ENCODE peak calls at places on chromosomes 4 and X, in six cellular contexts. One of them, this sample, is unnamed.
A peak's percentile ranks its signal among the peaks of the same experiment; 100 is the strongest.

GRCh38 chr4:122764808-122765189 is 32.3 kb downstream of the BBS12 start:
- DNase-seq in prostate gland: no peak
- DNase-seq in tibial artery: no peak
- DNase-seq in MM.1S: no peak
- DNase-seq in left ventricle myocardium inferior: no peak
- DNase-seq in hepatocyte: no peak
- DNase-seq in this sample: no peak

GRCh38 chrX:21873063-21873785 is 17.4 kb downstream of the YY2 start:
- DNase-seq in prostate gland: no peak
- DNase-seq in tibial artery: no peak
- DNase-seq in MM.1S: no peak
- DNase-seq in left ventricle myocardium inferior: no peak
- DNase-seq in hepatocyte: no peak
- DNase-seq in this sample: no peak

GRCh38 chr4:7967063-7967440 is 27.4 kb upstream of the AFAP1 start:
- DNase-seq in prostate gland: no peak
- DNase-seq in tibial artery: no peak
- DNase-seq in MM.1S: no peak
- DNase-seq in left ventricle myocardium inferior: no peak
- DNase-seq in hepatocyte: no peak
- DNase-seq in this sample: no peak

GRCh38 chrX:7088968-7089615 is 58.4 kb upstream of the STS start:
- DNase-seq in prostate gland: no peak
- DNase-seq in tibial artery: no peak
- DNase-seq in MM.1S: peak; percentile 27
- DNase-seq in left ventricle myocardium inferior: no peak
- DNase-seq in hepatocyte: peak; percentile 48
- DNase-seq in this sample: peak; percentile 67

GRCh38 chrX:68829594-68830485 is 1.0 kb downstream of the EFNB1 start:
- DNase-seq in prostate gland: no peak
- DNase-seq in tibial artery: no peak
- DNase-seq in MM.1S: no peak
- DNase-seq in left ventricle myocardium inferior: peak; percentile 26
- DNase-seq in hepatocyte: peak; percentile 60
- DNase-seq in this sample: peak; percentile 14

GRCh38 chrX:138858438-138858837 is 146.9 kb upstream of the FGF13 start:
- DNase-seq in prostate gland: no peak
- DNase-seq in tibial artery: no peak
- DNase-seq in MM.1S: no peak
- DNase-seq in left ventricle myocardium inferior: no peak
- DNase-seq in hepatocyte: no peak
- DNase-seq in this sample: no peak

GRCh38 chr4:83929550-83929949 is 393.6 kb downstream of the GPAT3 start:
- DNase-seq in prostate gland: no peak
- DNase-seq in tibial artery: no peak
- DNase-seq in MM.1S: no peak
- DNase-seq in left ventricle myocardium inferior: no peak
- DNase-seq in hepatocyte: no peak
- DNase-seq in this sample: no peak

GRCh38 chr4:7191546-7192251 is 639 bp upstream of the SORCS2 start:
- DNase-seq in prostate gland: no peak
- DNase-seq in tibial artery: peak; percentile 15
- DNase-seq in MM.1S: no peak
- DNase-seq in left ventricle myocardium inferior: no peak
- DNase-seq in hepatocyte: no peak
- DNase-seq in this sample: no peak

GRCh38 chr4:144450526-144450925 is 195.4 kb upstream of the HHIP start:
- DNase-seq in prostate gland: no peak
- DNase-seq in tibial artery: no peak
- DNase-seq in MM.1S: no peak
- DNase-seq in left ventricle myocardium inferior: no peak
- DNase-seq in hepatocyte: no peak
- DNase-seq in this sample: no peak

GRCh38 chr4:2049381-2049780 is 9.7 kb upstream of the NAT8L start:
- DNase-seq in prostate gland: no peak
- DNase-seq in tibial artery: no peak
- DNase-seq in MM.1S: no peak
- DNase-seq in left ventricle myocardium inferior: no peak
- DNase-seq in hepatocyte: no peak
- DNase-seq in this sample: no peak

GRCh38 chrX:9312922-9313867 is 151.7 kb upstream of the TBL1X start:
- DNase-seq in prostate gland: no peak
- DNase-seq in tibial artery: peak; percentile 22
- DNase-seq in MM.1S: peak; percentile 50
- DNase-seq in left ventricle myocardium inferior: peak; percentile 31
- DNase-seq in hepatocyte: peak; percentile 13
- DNase-seq in this sample: peak; percentile 68

GRCh38 chr4:41507292-41507933 is 30.5 kb upstream of the LIMCH1 start:
- DNase-seq in prostate gland: no peak
- DNase-seq in tibial artery: no peak
- DNase-seq in MM.1S: no peak
- DNase-seq in left ventricle myocardium inferior: no peak
- DNase-seq in hepatocyte: no peak
- DNase-seq in this sample: no peak

GRCh38 chr4:13527983-13528822 is 16.1 kb downstream of the NKX3-2 start:
- DNase-seq in prostate gland: no peak
- DNase-seq in tibial artery: no peak
- DNase-seq in MM.1S: peak; percentile 60
- DNase-seq in left ventricle myocardium inferior: no peak
- DNase-seq in hepatocyte: no peak
- DNase-seq in this sample: no peak

GRCh38 chrX:3697701-3698279 is 15.7 kb downstream of the PRKX start:
- DNase-seq in prostate gland: peak; percentile 17
- DNase-seq in tibial artery: peak; percentile 50
- DNase-seq in MM.1S: no peak
- DNase-seq in left ventricle myocardium inferior: peak; percentile 24
- DNase-seq in hepatocyte: peak; percentile 18
- DNase-seq in this sample: no peak

GRCh38 chr4:147108409-147108808 is 162.7 kb upstream of the TTC29 start:
- DNase-seq in prostate gland: no peak
- DNase-seq in tibial artery: no peak
- DNase-seq in MM.1S: no peak
- DNase-seq in left ventricle myocardium inferior: no peak
- DNase-seq in hepatocyte: no peak
- DNase-seq in this sample: no peak

GRCh38 chr4:101420661-101421060 is 73.3 kb upstream of the PPP3CA start:
- DNase-seq in prostate gland: no peak
- DNase-seq in tibial artery: no peak
- DNase-seq in MM.1S: no peak
- DNase-seq in left ventricle myocardium inferior: no peak
- DNase-seq in hepatocyte: no peak
- DNase-seq in this sample: no peak

GRCh38 chrX:57573754-57574153 is 18.1 kb upstream of the ZXDB start:
- DNase-seq in prostate gland: no peak
- DNase-seq in tibial artery: no peak
- DNase-seq in MM.1S: peak; percentile 45
- DNase-seq in left ventricle myocardium inferior: no peak
- DNase-seq in hepatocyte: no peak
- DNase-seq in this sample: no peak

GRCh38 chr4:105451346-105451745 is 22.5 kb downstream of the PPA2 start:
- DNase-seq in prostate gland: no peak
- DNase-seq in tibial artery: no peak
- DNase-seq in MM.1S: peak; percentile 62
- DNase-seq in left ventricle myocardium inferior: no peak
- DNase-seq in hepatocyte: no peak
- DNase-seq in this sample: no peak

GRCh38 chr4:36445485-36445884 is 164.1 kb downstream of the DTHD1 start:
- DNase-seq in prostate gland: no peak
- DNase-seq in tibial artery: no peak
- DNase-seq in MM.1S: no peak
- DNase-seq in left ventricle myocardium inferior: no peak
- DNase-seq in hepatocyte: no peak
- DNase-seq in this sample: no peak

GRCh38 chrX:103017542-103017941 is 46.4 kb downstream of the BEX1 start:
- DNase-seq in prostate gland: no peak
- DNase-seq in tibial artery: no peak
- DNase-seq in MM.1S: no peak
- DNase-seq in left ventricle myocardium inferior: no peak
- DNase-seq in hepatocyte: no peak
- DNase-seq in this sample: no peak

GRCh38 chrX:70421618-70422017 is 1.5 kb upstream of the GDPD2 start:
- DNase-seq in prostate gland: no peak
- DNase-seq in tibial artery: no peak
- DNase-seq in MM.1S: no peak
- DNase-seq in left ventricle myocardium inferior: no peak
- DNase-seq in hepatocyte: no peak
- DNase-seq in this sample: no peak

GRCh38 chr4:124806403-124806802 is 93.9 kb upstream of the ANKRD50 start:
- DNase-seq in prostate gland: no peak
- DNase-seq in tibial artery: no peak
- DNase-seq in MM.1S: no peak
- DNase-seq in left ventricle myocardium inferior: no peak
- DNase-seq in hepatocyte: no peak
- DNase-seq in this sample: no peak

GRCh38 chr4:124803641-124804040 is 91.1 kb upstream of the ANKRD50 start:
- DNase-seq in prostate gland: no peak
- DNase-seq in tibial artery: no peak
- DNase-seq in MM.1S: no peak
- DNase-seq in left ventricle myocardium inferior: no peak
- DNase-seq in hepatocyte: no peak
- DNase-seq in this sample: no peak

GRCh38 chr4:138055890-138056289 is 186.3 kb downstream of the SLC7A11 start:
- DNase-seq in prostate gland: no peak
- DNase-seq in tibial artery: no peak
- DNase-seq in MM.1S: no peak
- DNase-seq in left ventricle myocardium inferior: no peak
- DNase-seq in hepatocyte: no peak
- DNase-seq in this sample: no peak

GRCh38 chrX:106802388-106803275 is at the start of gene TBC1D8B:
- DNase-seq in prostate gland: peak; percentile 84
- DNase-seq in tibial artery: peak; percentile 74
- DNase-seq in MM.1S: peak; percentile 59
- DNase-seq in left ventricle myocardium inferior: peak; percentile 56
- DNase-seq in hepatocyte: peak; percentile 86
- DNase-seq in this sample: peak; percentile 82

GRCh38 chr4:77881460-77882295 is 19.0 kb downstream of the MRPL1 start:
- DNase-seq in prostate gland: peak; percentile 44
- DNase-seq in tibial artery: no peak
- DNase-seq in MM.1S: no peak
- DNase-seq in left ventricle myocardium inferior: no peak
- DNase-seq in hepatocyte: peak; percentile 52
- DNase-seq in this sample: no peak

GRCh38 chrX:143634701-143635442 is 1.0 kb downstream of the SLITRK4 start:
- DNase-seq in prostate gland: no peak
- DNase-seq in tibial artery: no peak
- DNase-seq in MM.1S: no peak
- DNase-seq in left ventricle myocardium inferior: no peak
- DNase-seq in hepatocyte: peak; percentile 49
- DNase-seq in this sample: peak; percentile 37

GRCh38 chr4:680565-680930 is 6.2 kb downstream of the MYL5 start:
- DNase-seq in prostate gland: no peak
- DNase-seq in tibial artery: no peak
- DNase-seq in MM.1S: no peak
- DNase-seq in left ventricle myocardium inferior: no peak
- DNase-seq in hepatocyte: no peak
- DNase-seq in this sample: peak; percentile 76
- H3K4me3 ChIP-seq in prostate gland: no peak overlapping the region
- H3K4me3 ChIP-seq in tibial artery: peak overlapping the region; percentile 45
- H3K4me3 ChIP-seq in MM.1S: no peak overlapping the region
- H3K4me3 ChIP-seq in left ventricle myocardium inferior: peak overlapping the region; percentile 71
- H3K4me3 ChIP-seq in hepatocyte: no peak overlapping the region
- H3K4me3 ChIP-seq in this sample: peak overlapping the region; percentile 51

DNA sequence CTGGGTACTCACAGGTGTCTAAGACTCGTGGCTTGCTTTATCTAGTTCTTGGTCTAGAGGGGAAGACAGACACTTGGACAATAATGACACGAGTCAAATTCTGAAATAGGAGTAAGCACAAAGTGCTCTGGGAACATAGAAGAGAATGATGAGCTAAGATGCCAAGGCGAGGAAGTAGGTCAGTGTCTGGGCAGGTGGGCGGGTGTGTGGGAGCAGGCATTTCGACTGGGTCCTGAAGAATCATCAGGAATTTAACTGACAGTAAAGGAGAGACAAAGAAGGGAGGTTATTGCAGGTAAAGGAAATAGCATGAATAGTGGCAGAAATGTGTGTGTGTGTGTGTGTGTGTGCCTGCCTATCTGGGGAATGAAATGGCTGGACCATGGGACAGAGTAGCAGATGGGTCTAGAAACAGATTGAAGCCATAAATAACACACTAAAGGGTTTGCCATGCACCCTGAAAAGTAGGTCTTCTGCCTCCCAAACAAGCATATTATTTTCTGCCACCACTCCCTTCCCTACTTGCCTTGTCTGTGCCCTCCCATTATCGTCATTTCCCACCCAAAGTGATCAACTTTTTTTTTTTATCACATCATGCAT is 58.4 kb upstream of the SLC25A43 start:
- DNase-seq in prostate gland: no peak
- DNase-seq in tibial artery: no peak
- DNase-seq in MM.1S: no peak
- DNase-seq in left ventricle myocardium inferior: no peak
- DNase-seq in hepatocyte: no peak
- DNase-seq in this sample: no peak
- H3K9me3 ChIP-seq in prostate gland: no peaks in the 10 kb centered on the region
- H3K9me3 ChIP-seq in tibial artery: no peaks in the 10 kb centered on the region
- H3K9me3 ChIP-seq in MM.1S: no peaks in the 10 kb centered on the region
- H3K9me3 ChIP-seq in left ventricle myocardium inferior: no peaks in the 10 kb centered on the region
- H3K9me3 ChIP-seq in hepatocyte: no peaks in the 10 kb centered on the region
- H3K9me3 ChIP-seq in this sample: no peaks in the 10 kb centered on the region

DNA sequence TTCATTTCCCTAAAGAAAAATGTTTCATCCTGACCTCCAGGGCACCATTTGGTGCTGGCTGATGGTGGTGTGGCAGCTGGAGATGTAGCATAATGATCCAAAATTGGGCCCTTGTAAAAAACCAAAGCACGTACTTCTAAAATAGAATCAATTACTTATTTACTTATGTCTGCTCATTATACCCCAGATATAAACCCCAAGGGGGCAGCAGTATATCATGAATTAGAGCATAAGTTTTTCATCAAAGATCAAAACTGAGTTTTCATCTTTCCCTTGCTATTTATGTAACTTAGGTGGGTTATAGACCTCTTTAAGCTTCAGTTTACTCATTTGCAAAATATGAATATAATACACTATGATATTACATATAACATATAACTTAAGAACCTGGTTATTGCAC is 241.1 kb downstream of the TACR3 start:
- DNase-seq in prostate gland: no peak
- DNase-seq in tibial artery: no peak
- DNase-seq in MM.1S: no peak
- DNase-seq in left ventricle myocardium inferior: no peak
- DNase-seq in hepatocyte: no peak
- DNase-seq in this sample: no peak
- H3K4me3 ChIP-seq in prostate gland: no peak overlapping the region
- H3K4me3 ChIP-seq in tibial artery: no peak overlapping the region
- H3K4me3 ChIP-seq in MM.1S: no peak overlapping the region
- H3K4me3 ChIP-seq in left ventricle myocardium inferior: no peak overlapping the region
- H3K4me3 ChIP-seq in hepatocyte: no peak overlapping the region
- H3K4me3 ChIP-seq in this sample: no peak overlapping the region

GRCh38 chr4:152148057-152148456 is 387.2 kb upstream of the GATB start:
- DNase-seq in prostate gland: no peak
- DNase-seq in tibial artery: no peak
- DNase-seq in MM.1S: no peak
- DNase-seq in left ventricle myocardium inferior: no peak
- DNase-seq in hepatocyte: no peak
- DNase-seq in this sample: no peak

GRCh38 chr4:152150214-152150613 is 385.7 kb downstream of the FBXW7 start:
- DNase-seq in prostate gland: no peak
- DNase-seq in tibial artery: no peak
- DNase-seq in MM.1S: no peak
- DNase-seq in left ventricle myocardium inferior: no peak
- DNase-seq in hepatocyte: no peak
- DNase-seq in this sample: no peak

GRCh38 chr4:152149734-152150133 is 386.2 kb downstream of the FBXW7 start:
- DNase-seq in prostate gland: no peak
- DNase-seq in tibial artery: no peak
- DNase-seq in MM.1S: no peak
- DNase-seq in left ventricle myocardium inferior: no peak
- DNase-seq in hepatocyte: no peak
- DNase-seq in this sample: no peak

GRCh38 chr4:152146244-152146643 is 385.4 kb upstream of the GATB start:
- DNase-seq in prostate gland: no peak
- DNase-seq in tibial artery: no peak
- DNase-seq in MM.1S: no peak
- DNase-seq in left ventricle myocardium inferior: no peak
- DNase-seq in hepatocyte: no peak
- DNase-seq in this sample: no peak
- H3K9me3 ChIP-seq in prostate gland: no peaks in the 10 kb centered on the region
- H3K9me3 ChIP-seq in tibial artery: no peaks in the 10 kb centered on the region
- H3K9me3 ChIP-seq in MM.1S: no peaks in the 10 kb centered on the region
- H3K9me3 ChIP-seq in left ventricle myocardium inferior: peaks cover 26% of the 10 kb centered on the region
- H3K9me3 ChIP-seq in hepatocyte: no peaks in the 10 kb centered on the region
- H3K9me3 ChIP-seq in this sample: peaks cover 12% of the 10 kb centered on the region